ENCODE peak calls at places on chromosomes 12 and 14, in seven cellular contexts. One of them, this sample, is unnamed.

GRCh38 chr14:55077155-55077554 is 25.7 kb downstream of the MAPK1IP1L start:
- DNase-seq in ascending aorta: no peak
- DNase-seq in neuronal stem cell: no peak
- DNase-seq in hepatocyte: peak; percentile 70
- DNase-seq in transverse colon: peak; percentile 37
- DNase-seq in heart right ventricle: no peak
- DNase-seq in dorsolateral prefrontal cortex: no peak
- DNase-seq in this sample: peak; percentile 74

GRCh38 chr12:4825139-4825858 is 84.4 kb upstream of the KCNA1 start:
- DNase-seq in ascending aorta: no peak
- DNase-seq in neuronal stem cell: no peak
- DNase-seq in hepatocyte: no peak
- DNase-seq in transverse colon: no peak
- DNase-seq in heart right ventricle: no peak
- DNase-seq in dorsolateral prefrontal cortex: no peak
- DNase-seq in this sample: peak; percentile 30

GRCh38 chr14:69354383-69355154 is 43.5 kb downstream of the ERH start:
- DNase-seq in ascending aorta: no peak
- DNase-seq in neuronal stem cell: no peak
- DNase-seq in hepatocyte: no peak
- DNase-seq in transverse colon: peak; percentile 75
- DNase-seq in heart right ventricle: no peak
- DNase-seq in dorsolateral prefrontal cortex: no peak
- DNase-seq in this sample: peak; percentile 87

GRCh38 chr12:89343127-89343526 is 9.2 kb downstream of the DUSP6 start:
- DNase-seq in ascending aorta: no peak
- DNase-seq in neuronal stem cell: no peak
- DNase-seq in hepatocyte: peak; percentile 16
- DNase-seq in transverse colon: no peak
- DNase-seq in heart right ventricle: peak; percentile 80
- DNase-seq in dorsolateral prefrontal cortex: no peak
- DNase-seq in this sample: no peak

GRCh38 chr14:24052656-24053547 is 1.1 kb downstream of the CARMIL3 start:
- DNase-seq in ascending aorta: no peak
- DNase-seq in neuronal stem cell: no peak
- DNase-seq in hepatocyte: no peak
- DNase-seq in transverse colon: no peak
- DNase-seq in heart right ventricle: no peak
- DNase-seq in dorsolateral prefrontal cortex: peak; percentile 52
- DNase-seq in this sample: no peak

GRCh38 chr12:96338852-96339478 is 61.3 kb downstream of the CDK17 start:
- DNase-seq in ascending aorta: no peak
- DNase-seq in neuronal stem cell: no peak
- DNase-seq in hepatocyte: peak; percentile 13
- DNase-seq in transverse colon: no peak
- DNase-seq in heart right ventricle: no peak
- DNase-seq in dorsolateral prefrontal cortex: no peak
- DNase-seq in this sample: peak; percentile 93

GRCh38 chr14:93186461-93186860 is 1.3 kb downstream of the LYSET start:
- DNase-seq in ascending aorta: no peak
- DNase-seq in neuronal stem cell: no peak
- DNase-seq in hepatocyte: no peak
- DNase-seq in transverse colon: no peak
- DNase-seq in heart right ventricle: no peak
- DNase-seq in dorsolateral prefrontal cortex: no peak
- DNase-seq in this sample: no peak

GRCh38 chr14:103087343-103087835 is 3.4 kb downstream of the LBHD2 start:
- DNase-seq in ascending aorta: no peak
- DNase-seq in neuronal stem cell: peak; percentile 49
- DNase-seq in hepatocyte: no peak
- DNase-seq in transverse colon: no peak
- DNase-seq in heart right ventricle: peak; percentile 7
- DNase-seq in dorsolateral prefrontal cortex: no peak
- DNase-seq in this sample: no peak

GRCh38 chr12:28955491-28955890 is 193.6 kb upstream of the FAR2 start:
- DNase-seq in ascending aorta: no peak
- DNase-seq in neuronal stem cell: no peak
- DNase-seq in hepatocyte: no peak
- DNase-seq in transverse colon: no peak
- DNase-seq in heart right ventricle: no peak
- DNase-seq in dorsolateral prefrontal cortex: no peak
- DNase-seq in this sample: no peak

GRCh38 chr12:85466906-85467305 is 186.9 kb downstream of the ALX1 start:
- DNase-seq in ascending aorta: no peak
- DNase-seq in neuronal stem cell: no peak
- DNase-seq in hepatocyte: no peak
- DNase-seq in transverse colon: no peak
- DNase-seq in heart right ventricle: no peak
- DNase-seq in dorsolateral prefrontal cortex: no peak
- DNase-seq in this sample: no peak

GRCh38 chr12:89040146-89040964 is 311.9 kb downstream of the DUSP6 start:
- DNase-seq in ascending aorta: no peak
- DNase-seq in neuronal stem cell: no peak
- DNase-seq in hepatocyte: no peak
- DNase-seq in transverse colon: peak; percentile 61
- DNase-seq in heart right ventricle: no peak
- DNase-seq in dorsolateral prefrontal cortex: no peak
- DNase-seq in this sample: peak; percentile 48

GRCh38 chr14:89146291-89146690 is 270.7 kb downstream of the FOXN3 start:
- DNase-seq in ascending aorta: no peak
- DNase-seq in neuronal stem cell: no peak
- DNase-seq in hepatocyte: no peak
- DNase-seq in transverse colon: no peak
- DNase-seq in heart right ventricle: no peak
- DNase-seq in dorsolateral prefrontal cortex: no peak
- DNase-seq in this sample: no peak

GRCh38 chr12:82857911-82858533 is 171.3 kb downstream of the TMTC2 start:
- DNase-seq in ascending aorta: no peak
- DNase-seq in neuronal stem cell: no peak
- DNase-seq in hepatocyte: no peak
- DNase-seq in transverse colon: no peak
- DNase-seq in heart right ventricle: no peak
- DNase-seq in dorsolateral prefrontal cortex: no peak
- DNase-seq in this sample: no peak

GRCh38 chr12:202081-202731 is 11.8 kb downstream of the SLC6A12 start:
- DNase-seq in ascending aorta: no peak
- DNase-seq in neuronal stem cell: no peak
- DNase-seq in hepatocyte: no peak
- DNase-seq in transverse colon: no peak
- DNase-seq in heart right ventricle: no peak
- DNase-seq in dorsolateral prefrontal cortex: no peak
- DNase-seq in this sample: no peak

GRCh38 chr12:204261-204678 is 9.7 kb downstream of the SLC6A12 start:
- DNase-seq in ascending aorta: no peak
- DNase-seq in neuronal stem cell: no peak
- DNase-seq in hepatocyte: no peak
- DNase-seq in transverse colon: no peak
- DNase-seq in heart right ventricle: no peak
- DNase-seq in dorsolateral prefrontal cortex: no peak
- DNase-seq in this sample: no peak

GRCh38 chr12:203074-203461 is 10.9 kb downstream of the SLC6A12 start:
- DNase-seq in ascending aorta: no peak
- DNase-seq in neuronal stem cell: no peak
- DNase-seq in hepatocyte: no peak
- DNase-seq in transverse colon: no peak
- DNase-seq in heart right ventricle: no peak
- DNase-seq in dorsolateral prefrontal cortex: no peak
- DNase-seq in this sample: no peak

GRCh38 chr12:205026-205425 is 8.9 kb downstream of the SLC6A12 start:
- DNase-seq in ascending aorta: no peak
- DNase-seq in neuronal stem cell: no peak
- DNase-seq in hepatocyte: no peak
- DNase-seq in transverse colon: no peak
- DNase-seq in heart right ventricle: no peak
- DNase-seq in dorsolateral prefrontal cortex: no peak
- DNase-seq in this sample: no peak

DNA sequence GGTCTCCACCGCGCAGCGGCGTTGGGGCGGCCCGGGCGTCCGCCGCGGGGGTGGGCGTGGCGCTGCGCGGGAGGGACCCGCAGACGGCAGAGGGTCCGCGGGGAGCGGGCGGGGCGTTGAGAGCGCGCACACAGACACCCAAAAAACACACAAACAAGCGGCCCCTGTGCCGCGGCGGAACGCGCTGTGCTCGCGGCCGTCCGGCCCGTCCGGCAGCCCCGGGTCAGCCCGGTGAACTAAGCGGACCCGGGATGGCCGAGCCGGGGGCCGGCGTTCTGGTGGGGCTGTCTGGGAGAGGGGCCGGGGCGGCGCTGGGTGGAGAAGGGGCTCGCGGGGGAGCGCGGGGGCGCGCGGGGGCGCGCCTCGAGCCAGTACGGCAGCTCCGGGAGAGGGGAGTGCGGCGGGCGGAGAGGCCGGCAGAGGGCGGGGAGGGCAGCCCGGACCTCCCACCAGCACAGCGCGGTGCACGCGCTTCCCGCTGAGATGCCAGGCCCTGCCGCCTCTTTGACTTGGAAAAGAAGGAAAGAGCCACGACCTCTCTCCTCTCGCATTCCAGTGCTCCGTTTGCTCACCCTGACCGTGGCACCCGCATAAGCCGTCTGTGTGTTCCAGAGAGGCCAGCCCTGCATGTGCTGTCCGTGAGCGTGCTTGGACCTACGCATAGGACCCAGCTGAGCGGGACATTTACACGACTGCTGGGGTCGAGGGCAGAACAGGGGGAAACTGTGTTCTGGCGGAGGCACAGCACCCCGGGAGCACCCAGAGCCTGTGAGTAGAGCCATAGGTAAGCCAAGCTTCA is 10.3 kb downstream of the SLC6A12 start:
- DNase-seq in ascending aorta: no peak
- DNase-seq in neuronal stem cell: peak; percentile 42
- DNase-seq in hepatocyte: peak; percentile 71
- DNase-seq in transverse colon: no peak
- DNase-seq in heart right ventricle: no peak
- DNase-seq in dorsolateral prefrontal cortex: no peak
- DNase-seq in this sample: no peak
- H3K4me3 ChIP-seq in ascending aorta: peak overlapping the region; percentile 43
- H3K4me3 ChIP-seq in neuronal stem cell: peak overlapping the region; percentile 45
- H3K4me3 ChIP-seq in hepatocyte: peak overlapping the region; percentile 44
- H3K4me3 ChIP-seq in transverse colon: peak overlapping the region; percentile 24
- H3K4me3 ChIP-seq in heart right ventricle: peak overlapping the region; percentile 58
- H3K4me3 ChIP-seq in dorsolateral prefrontal cortex: peak overlapping the region; percentile 50
- H3K4me3 ChIP-seq in this sample: no peak overlapping the region

DNA sequence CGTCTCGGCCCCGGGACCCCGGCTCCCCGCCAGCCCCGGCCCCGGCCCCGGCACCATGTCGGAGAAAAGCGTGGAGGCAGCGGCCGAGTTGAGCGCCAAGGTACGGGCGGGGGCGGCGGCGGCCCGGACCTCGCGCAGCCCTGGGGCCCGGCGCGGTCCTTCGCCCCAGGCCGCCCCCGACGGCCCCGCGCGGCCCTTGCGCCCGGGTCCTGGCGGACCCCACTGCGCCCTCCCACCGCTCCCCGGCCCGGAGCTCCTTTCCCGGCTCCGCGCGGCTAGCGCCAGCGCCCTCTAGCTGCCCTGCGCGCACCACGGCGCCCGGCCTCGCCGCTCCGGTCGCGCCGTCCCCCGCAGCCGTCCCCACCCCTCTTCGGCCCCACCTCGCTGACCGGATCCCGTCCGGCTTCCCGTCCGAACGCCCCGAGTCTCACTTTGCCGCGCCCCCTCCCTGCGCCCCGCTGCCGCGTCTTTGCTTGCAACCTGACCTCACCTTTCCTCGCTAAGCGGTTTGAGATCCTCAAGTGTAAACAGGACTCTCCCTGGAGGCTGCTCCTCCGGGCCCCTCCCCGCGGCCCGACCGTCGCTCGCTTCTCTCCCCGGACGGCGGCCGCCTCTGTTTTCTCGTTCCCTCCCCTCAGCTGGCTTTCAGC is 613 bp downstream of the PTMS start:
- DNase-seq in ascending aorta: no peak
- DNase-seq in neuronal stem cell: no peak
- DNase-seq in hepatocyte: peak; percentile 93
- DNase-seq in transverse colon: peak; percentile 83
- DNase-seq in heart right ventricle: peak; percentile 87
- DNase-seq in dorsolateral prefrontal cortex: peak; percentile 65
- DNase-seq in this sample: peak; percentile 63
- H3K27ac ChIP-seq in ascending aorta: peak overlapping the region; percentile 97
- H3K27ac ChIP-seq in neuronal stem cell: peak overlapping the region; percentile 96
- H3K27ac ChIP-seq in hepatocyte: peak overlapping the region; percentile 86
- H3K27ac ChIP-seq in transverse colon: peak overlapping the region; percentile 93
- H3K27ac ChIP-seq in heart right ventricle: peak overlapping the region; percentile 91
- H3K27ac ChIP-seq in dorsolateral prefrontal cortex: peak overlapping the region; percentile 91
- H3K27ac ChIP-seq in this sample: peak overlapping the region; percentile 68

DNA sequence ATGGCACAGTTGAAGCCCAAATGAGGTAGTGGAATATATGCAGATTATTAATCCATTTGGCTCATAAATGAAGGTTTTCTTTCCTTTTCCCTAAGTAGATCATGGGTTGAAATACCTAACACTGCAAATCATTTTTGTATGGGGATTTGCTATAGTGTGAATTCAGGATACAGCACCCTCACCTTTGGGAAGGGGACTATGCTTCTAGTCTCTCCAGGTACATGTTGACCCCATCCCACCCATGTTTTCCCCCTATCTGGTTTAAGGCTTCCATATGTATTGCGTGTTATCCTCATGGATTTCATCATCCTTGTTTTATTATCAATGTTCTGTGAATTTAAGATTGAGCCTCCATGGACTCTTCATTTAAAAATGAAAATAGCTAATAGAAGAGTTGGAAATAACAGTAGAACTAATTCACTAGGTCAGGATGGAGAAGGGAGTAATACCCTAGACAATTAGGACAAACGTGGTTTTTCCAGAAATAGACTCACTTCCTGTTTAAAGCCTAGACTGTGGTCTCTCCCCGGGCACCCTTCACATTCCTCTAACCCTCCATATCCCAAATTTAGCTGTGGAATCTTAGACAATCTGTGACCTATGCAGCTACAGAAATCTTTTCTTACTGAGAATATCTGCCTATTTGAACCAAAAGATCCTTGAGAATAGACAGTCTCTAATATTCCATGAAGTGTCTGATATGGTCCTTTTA is 56.5 kb downstream of the DAD1 start:
- DNase-seq in ascending aorta: no peak
- DNase-seq in neuronal stem cell: no peak
- DNase-seq in hepatocyte: no peak
- DNase-seq in transverse colon: no peak
- DNase-seq in heart right ventricle: no peak
- DNase-seq in dorsolateral prefrontal cortex: no peak
- DNase-seq in this sample: no peak
- H3K4me3 ChIP-seq in ascending aorta: no peak overlapping the region
- H3K4me3 ChIP-seq in neuronal stem cell: no peak overlapping the region
- H3K4me3 ChIP-seq in hepatocyte: no peak overlapping the region
- H3K4me3 ChIP-seq in transverse colon: no peak overlapping the region
- H3K4me3 ChIP-seq in heart right ventricle: no peak overlapping the region
- H3K4me3 ChIP-seq in dorsolateral prefrontal cortex: no peak overlapping the region
- H3K4me3 ChIP-seq in this sample: no peak overlapping the region

DNA sequence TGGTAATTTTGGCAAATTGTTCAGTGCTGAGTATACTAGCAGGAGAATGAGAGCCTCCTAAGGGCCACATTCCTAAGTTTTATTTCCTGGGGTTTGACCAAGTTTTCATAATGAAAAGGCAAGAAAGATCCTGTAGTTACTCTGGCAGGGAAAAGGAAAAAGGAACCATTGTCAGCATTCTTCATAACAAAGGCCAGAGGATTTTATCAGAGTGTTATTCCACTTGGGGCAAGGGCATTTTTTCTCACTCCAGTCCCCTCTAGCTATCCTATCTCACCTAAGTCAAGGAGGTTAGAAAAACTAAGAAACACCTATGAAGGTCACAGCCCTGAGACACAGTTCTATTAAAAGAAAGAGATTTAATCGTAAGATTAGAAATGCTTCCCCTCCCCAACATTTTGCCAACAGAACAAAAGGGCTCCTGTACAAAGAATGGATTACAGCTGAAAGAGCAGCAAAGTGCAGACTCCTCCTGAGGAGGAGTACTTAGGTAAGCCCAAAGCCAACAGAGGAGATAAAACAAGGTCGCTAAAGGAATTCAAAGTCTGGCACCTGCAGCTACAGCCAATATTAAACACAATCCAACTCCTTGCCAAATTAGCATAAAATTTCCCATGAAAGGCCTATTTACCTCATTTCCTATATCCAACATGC is 162.4 kb downstream of the GALC start:
- DNase-seq in ascending aorta: no peak
- DNase-seq in neuronal stem cell: peak; percentile 1
- DNase-seq in hepatocyte: no peak
- DNase-seq in transverse colon: no peak
- DNase-seq in heart right ventricle: no peak
- DNase-seq in dorsolateral prefrontal cortex: no peak
- DNase-seq in this sample: no peak
- H3K27ac ChIP-seq in ascending aorta: no peak overlapping the region
- H3K27ac ChIP-seq in neuronal stem cell: no peak overlapping the region
- H3K27ac ChIP-seq in hepatocyte: no peak overlapping the region
- H3K27ac ChIP-seq in transverse colon: no peak overlapping the region
- H3K27ac ChIP-seq in heart right ventricle: peak overlapping the region; percentile 37
- H3K27ac ChIP-seq in dorsolateral prefrontal cortex: no peak overlapping the region
- H3K27ac ChIP-seq in this sample: no peak overlapping the region